ENCODE peak calls at places on chromosomes 7 and 10, in ten cellular contexts. H is hypothalamus, K is T-helper 1 cell, V is psoas muscle, E is prostate gland, W is osteocyte, D is SJSA1, B is left cardiac atrium, A is dorsolateral prefrontal cortex, L is Caco-2. S is an unnamed sample.

GRCh38 chr7:83655951-83656556 is 7.1 kb upstream of the SEMA3E start:
- DNase-seq in H (no peak), W (no peak), B (no peak), D (peak; percentile 9), E (peak; percentile 24), L (peak; percentile 51), V (no peak), K (no peak), A (no peak), S (peak; percentile 25)

GRCh38 chr7:148581685-148582084 is 8.9 kb upstream of the C7orf33 start:
- DNase-seq in W (no peak), L (no peak), H (no peak), B (no peak), E (no peak), D (no peak), K (no peak), V (no peak), A (no peak), S (no peak)

GRCh38 chr7:44637788-44638594 is 31.6 kb downstream of the OGDH start:
- DNase-seq in E (no peak), W (peak; percentile 42), A (no peak), H (no peak), K (peak; percentile 67), D (peak; percentile 64), V (peak; percentile 72), B (peak; percentile 73), L (no peak), S (no peak)

GRCh38 chr7:154390961-154391360 is 338.8 kb downstream of the DPP6 start:
- DNase-seq in L (no peak), D (no peak), H (no peak), W (no peak), V (no peak), A (peak; percentile 79), B (no peak), E (no peak), K (no peak), S (no peak)

GRCh38 chr7:131100357-131101054 is 227.2 kb upstream of the MKLN1 start:
- DNase-seq in E (no peak), H (no peak), B (no peak), K (no peak), A (no peak), W (no peak), V (no peak), L (no peak), D (no peak), S (no peak)

GRCh38 chr10:124493191-124493936 is 31.7 kb downstream of the LHPP start:
- DNase-seq in L (no peak), E (no peak), V (peak; percentile 36), A (no peak), B (no peak), W (no peak), H (no peak), D (no peak), K (no peak), S (no peak)

GRCh38 chr7:18445483-18445882 is 50.1 kb upstream of the HDAC9 start:
- DNase-seq in L (no peak), D (no peak), H (no peak), K (no peak), W (no peak), B (no peak), A (no peak), E (no peak), V (no peak), S (no peak)

GRCh38 chr7:11831727-11832495 is at the start of gene THSD7A:
- DNase-seq in V (peak; percentile 52), H (peak; percentile 76), K (no peak), D (peak; percentile 52), E (no peak), B (peak; percentile 57), A (peak; percentile 31), L (peak; percentile 67), W (peak; percentile 86), S (no peak)

GRCh38 chr7:158655507-158655906 is 49.1 kb downstream of the NCAPG2 start:
- DNase-seq in A (no peak), K (no peak), H (no peak), B (no peak), V (no peak), W (no peak), E (no peak), D (no peak), L (no peak), S (no peak)

GRCh38 chr10:33459597-33459996 is 125.1 kb upstream of the NRP1 start:
- DNase-seq in H (no peak), B (no peak), V (no peak), A (no peak), W (no peak), L (no peak), D (no peak), K (no peak), E (no peak), S (no peak)

GRCh38 chr10:90958781-90959180 is 37.9 kb upstream of the ANKRD1 start:
- DNase-seq in E (no peak), B (no peak), K (no peak), A (no peak), H (no peak), W (no peak), D (no peak), V (no peak), L (no peak), S (no peak)

GRCh38 chr7:43313628-43314378 is 201.4 kb downstream of the HECW1 start:
- DNase-seq in A (no peak), D (no peak), W (no peak), L (no peak), V (no peak), H (no peak), K (no peak), B (no peak), E (no peak), S (no peak)

GRCh38 chr7:139523988-139524815 is 717 bp downstream of the CLEC2L start:
- DNase-seq in W (no peak), V (no peak), H (no peak), A (no peak), D (no peak), E (no peak), B (no peak), K (no peak), L (no peak), S (no peak)